ENCODE peak calls at places on chromosomes 13 and 19, in eight cellular contexts. M, O, Q, L, X, G, N and B are unnamed samples.

GRCh38 chr19:12933287-12934072 is at the start of gene FARSA:
- DNase-seq in L (peak), G (peak), M (peak), O (peak), N (peak), Q (peak), X (peak), B (peak)

GRCh38 chr13:98542568-98543379 is 34.1 kb downstream of the STK24 start:
- DNase-seq in Q (no peak), N (no peak), L (peak), M (no peak), X (no peak), O (no peak), G (no peak), B (no peak)

GRCh38 chr13:112905619-112905989 is 63.4 kb upstream of the MCF2L start:
- DNase-seq in Q (no peak), G (no peak), M (no peak), N (no peak), X (no peak), L (no peak), O (no peak), B (no peak)

GRCh38 chr13:72754111-72754510 is 26.4 kb downstream of the BORA start:
- DNase-seq in X (no peak), G (no peak), O (no peak), Q (no peak), N (no peak), M (no peak), L (no peak), B (no peak)

GRCh38 chr19:8663920-8664670 is 33.7 kb downstream of the NFILZ start:
- DNase-seq in L (peak), Q (no peak), X (no peak), M (no peak), G (no peak), O (no peak), N (no peak), B (no peak)

GRCh38 chr13:109370486-109370885 is 415.9 kb downstream of the IRS2 start:
- DNase-seq in G (no peak), O (no peak), X (no peak), M (no peak), L (no peak), Q (no peak), N (no peak), B (no peak)

GRCh38 chr13:86572115-86572514 is 772.9 kb upstream of the SLITRK6 start:
- DNase-seq in L (no peak), O (no peak), N (no peak), G (no peak), M (no peak), X (no peak), Q (no peak), B (no peak)

GRCh38 chr19:3123088-3123721 is 12.6 kb upstream of the GNA15 start:
- DNase-seq in Q (no peak), G (no peak), X (no peak), O (no peak), M (no peak), L (no peak), N (no peak), B (no peak)

GRCh38 chr19:8306235-8307054 is 1.7 kb downstream of the CD320 start:
- DNase-seq in N (no peak), X (no peak), Q (no peak), G (peak), L (peak), M (no peak), O (no peak), B (no peak)

GRCh38 chr13:24495151-24495729 is 17.3 kb downstream of the PARP4 start:
- DNase-seq in O (no peak), Q (no peak), X (no peak), L (no peak), N (no peak), G (no peak), M (no peak), B (no peak)

GRCh38 chr19:41792513-41793413 is 3.6 kb upstream of the CEACAM3 start:
- DNase-seq in X (peak), Q (peak), O (peak), G (peak), L (peak), N (peak), M (no peak), B (peak)

GRCh38 chr13:68323106-68323505 is 1093.0 kb upstream of the PCDH9 start:
- DNase-seq in L (no peak), X (no peak), O (no peak), G (no peak), M (no peak), N (no peak), Q (no peak), B (no peak)

GRCh38 chr13:59103004-59103768 is 1060.5 kb downstream of the DIAPH3 start:
- DNase-seq in Q (no peak), N (no peak), L (no peak), X (no peak), G (no peak), O (no peak), M (no peak), B (no peak)